ENCODE peak calls at places on chromosome 1, in four cellular contexts. One of them, this sample, is unnamed.

GRCh38 chr1:89953072-89953626 is 41.8 kb upstream of the ZNF326 start:
- DNase-seq in pancreas: no peak
- DNase-seq in prostate gland: no peak
- DNase-seq in CD8-positive, alpha-beta T cell: peak
- DNase-seq in this sample: peak

GRCh38 chr1:65535981-65536380 is 115.5 kb downstream of the LEPR start:
- DNase-seq in prostate gland: no peak
- DNase-seq in CD8-positive, alpha-beta T cell: no peak
- DNase-seq in pancreas: no peak
- DNase-seq in this sample: no peak

GRCh38 chr1:26555550-26555981 is 26.0 kb downstream of the RPS6KA1 start:
- DNase-seq in pancreas: no peak
- DNase-seq in prostate gland: no peak
- DNase-seq in CD8-positive, alpha-beta T cell: no peak
- DNase-seq in this sample: no peak

GRCh38 chr1:26923711-26924110 is 2.2 kb downstream of the NUDC start:
- DNase-seq in CD8-positive, alpha-beta T cell: no peak
- DNase-seq in pancreas: no peak
- DNase-seq in prostate gland: no peak
- DNase-seq in this sample: peak

GRCh38 chr1:108478429-108479015 is 28.4 kb downstream of the NBPF6 start:
- DNase-seq in pancreas: no peak
- DNase-seq in prostate gland: no peak
- DNase-seq in CD8-positive, alpha-beta T cell: no peak
- DNase-seq in this sample: no peak

GRCh38 chr1:180593382-180593781 is 34.6 kb downstream of the OVAAL start:
- DNase-seq in CD8-positive, alpha-beta T cell: no peak
- DNase-seq in pancreas: no peak
- DNase-seq in prostate gland: no peak
- DNase-seq in this sample: no peak

GRCh38 chr1:62508187-62508758 is 71.4 kb downstream of the USP1 start:
- DNase-seq in prostate gland: no peak
- DNase-seq in CD8-positive, alpha-beta T cell: no peak
- DNase-seq in pancreas: no peak
- DNase-seq in this sample: peak

GRCh38 chr1:84434081-84434755 is 35.9 kb downstream of the DNASE2B start:
- DNase-seq in prostate gland: no peak
- DNase-seq in pancreas: no peak
- DNase-seq in CD8-positive, alpha-beta T cell: no peak
- DNase-seq in this sample: no peak

GRCh38 chr1:66937529-66938234 is 12.9 kb downstream of the MIER1 start:
- DNase-seq in pancreas: no peak
- DNase-seq in CD8-positive, alpha-beta T cell: no peak
- DNase-seq in prostate gland: no peak
- DNase-seq in this sample: no peak

GRCh38 chr1:91404151-91405012 is at the start of gene HFM1:
- DNase-seq in prostate gland: peak
- DNase-seq in CD8-positive, alpha-beta T cell: peak
- DNase-seq in pancreas: peak
- DNase-seq in this sample: peak

GRCh38 chr1:91402023-91402422 is 2.6 kb downstream of the HFM1 start:
- DNase-seq in prostate gland: no peak
- DNase-seq in CD8-positive, alpha-beta T cell: no peak
- DNase-seq in pancreas: no peak
- DNase-seq in this sample: peak

GRCh38 chr1:91406773-91407389 is 2.2 kb upstream of the HFM1 start:
- DNase-seq in CD8-positive, alpha-beta T cell: no peak
- DNase-seq in prostate gland: no peak
- DNase-seq in pancreas: no peak
- DNase-seq in this sample: no peak
- TF ChIP-seq CTCF in CD8-positive, alpha-beta T cell: no peak
- TF ChIP-seq CTCF in prostate gland: no peak
- TF ChIP-seq CTCF in pancreas: no peak
- TF ChIP-seq CTCF in this sample: peak

DNA sequence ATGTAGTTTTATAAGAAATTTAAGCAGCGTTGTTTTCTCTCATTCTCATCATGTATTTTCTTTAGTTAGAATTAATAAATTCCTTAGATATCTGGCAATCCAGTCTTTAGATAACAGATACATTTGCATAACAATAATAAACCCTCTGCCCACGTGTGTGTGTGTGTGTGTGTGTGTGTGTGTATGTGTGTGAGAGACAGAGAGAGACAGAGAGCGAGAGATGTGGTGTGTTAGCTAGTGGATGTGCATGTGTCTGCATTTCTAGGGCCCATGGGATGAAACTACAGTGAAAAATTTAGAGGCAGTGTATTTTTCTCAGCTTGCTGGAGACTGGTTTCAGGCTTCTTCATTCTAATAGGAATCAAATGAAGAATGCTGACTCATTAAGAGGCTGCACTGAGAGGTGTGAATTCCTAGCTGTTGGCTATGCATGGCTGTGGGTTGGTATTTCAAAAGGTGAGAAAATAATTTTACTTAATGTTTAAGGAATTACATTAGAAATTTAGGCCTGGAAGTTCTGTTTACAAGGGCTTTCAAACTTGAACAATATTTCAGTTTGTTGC is 303.2 kb downstream of the LMX1A start:
- DNase-seq in prostate gland: no peak
- DNase-seq in CD8-positive, alpha-beta T cell: no peak
- DNase-seq in pancreas: no peak
- DNase-seq in this sample: no peak
- TF ChIP-seq CTCF in prostate gland: no peak
- TF ChIP-seq CTCF in CD8-positive, alpha-beta T cell: no peak
- TF ChIP-seq CTCF in pancreas: no peak
- TF ChIP-seq CTCF in this sample: no peak

DNA sequence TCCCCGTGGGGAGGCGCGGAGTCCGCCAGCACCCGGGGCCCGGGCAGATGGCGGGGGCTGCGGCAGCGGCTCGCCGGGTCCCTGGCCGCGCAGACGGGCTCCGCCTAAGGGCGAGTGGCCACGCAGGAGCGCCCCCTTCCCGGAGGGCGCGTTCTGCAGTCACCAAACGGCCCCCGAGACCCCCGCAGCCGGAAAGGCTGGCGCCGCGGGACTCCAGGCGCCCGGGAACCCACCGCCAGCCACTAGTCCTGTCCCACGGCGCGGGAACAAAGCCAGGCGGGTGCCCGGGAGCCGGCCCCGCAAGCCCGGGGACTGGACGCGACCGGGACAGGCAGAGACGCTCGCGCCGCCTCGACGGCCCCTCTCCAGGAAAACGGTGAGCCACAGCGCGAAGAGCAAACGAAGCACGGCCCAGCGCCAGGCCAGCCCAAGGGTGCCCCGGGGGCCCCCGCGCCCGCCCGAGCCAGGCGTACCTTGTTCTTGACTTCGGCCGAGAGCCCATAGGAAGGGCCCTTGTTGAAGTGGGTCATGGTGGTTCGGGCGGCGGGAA is 470 bp downstream of the CNN3 start:
- DNase-seq in CD8-positive, alpha-beta T cell: peak
- DNase-seq in prostate gland: peak
- DNase-seq in pancreas: peak
- DNase-seq in this sample: peak
- TF ChIP-seq CTCF in CD8-positive, alpha-beta T cell: no peak
- TF ChIP-seq CTCF in prostate gland: no peak
- TF ChIP-seq CTCF in pancreas: peak
- TF ChIP-seq CTCF in this sample: peak

GRCh38 chr1:157147906-157148717 is 9.9 kb upstream of the ETV3 start:
- DNase-seq in prostate gland: no peak
- DNase-seq in CD8-positive, alpha-beta T cell: no peak
- DNase-seq in pancreas: no peak
- DNase-seq in this sample: peak

GRCh38 chr1:157147037-157147436 is 8.8 kb upstream of the ETV3 start:
- DNase-seq in prostate gland: no peak
- DNase-seq in pancreas: no peak
- DNase-seq in CD8-positive, alpha-beta T cell: no peak
- DNase-seq in this sample: no peak

GRCh38 chr1:157145081-157145480 is 6.9 kb upstream of the ETV3 start:
- DNase-seq in CD8-positive, alpha-beta T cell: no peak
- DNase-seq in prostate gland: no peak
- DNase-seq in pancreas: no peak
- DNase-seq in this sample: no peak

GRCh38 chr1:157144509-157144908 is 6.3 kb upstream of the ETV3 start:
- DNase-seq in prostate gland: peak
- DNase-seq in CD8-positive, alpha-beta T cell: no peak
- DNase-seq in pancreas: no peak
- DNase-seq in this sample: no peak

GRCh38 chr1:157146244-157146643 is 8.0 kb upstream of the ETV3 start:
- DNase-seq in prostate gland: no peak
- DNase-seq in CD8-positive, alpha-beta T cell: no peak
- DNase-seq in pancreas: no peak
- DNase-seq in this sample: no peak
- TF ChIP-seq CTCF in prostate gland: no peak
- TF ChIP-seq CTCF in CD8-positive, alpha-beta T cell: no peak
- TF ChIP-seq CTCF in pancreas: no peak
- TF ChIP-seq CTCF in this sample: no peak

DNA sequence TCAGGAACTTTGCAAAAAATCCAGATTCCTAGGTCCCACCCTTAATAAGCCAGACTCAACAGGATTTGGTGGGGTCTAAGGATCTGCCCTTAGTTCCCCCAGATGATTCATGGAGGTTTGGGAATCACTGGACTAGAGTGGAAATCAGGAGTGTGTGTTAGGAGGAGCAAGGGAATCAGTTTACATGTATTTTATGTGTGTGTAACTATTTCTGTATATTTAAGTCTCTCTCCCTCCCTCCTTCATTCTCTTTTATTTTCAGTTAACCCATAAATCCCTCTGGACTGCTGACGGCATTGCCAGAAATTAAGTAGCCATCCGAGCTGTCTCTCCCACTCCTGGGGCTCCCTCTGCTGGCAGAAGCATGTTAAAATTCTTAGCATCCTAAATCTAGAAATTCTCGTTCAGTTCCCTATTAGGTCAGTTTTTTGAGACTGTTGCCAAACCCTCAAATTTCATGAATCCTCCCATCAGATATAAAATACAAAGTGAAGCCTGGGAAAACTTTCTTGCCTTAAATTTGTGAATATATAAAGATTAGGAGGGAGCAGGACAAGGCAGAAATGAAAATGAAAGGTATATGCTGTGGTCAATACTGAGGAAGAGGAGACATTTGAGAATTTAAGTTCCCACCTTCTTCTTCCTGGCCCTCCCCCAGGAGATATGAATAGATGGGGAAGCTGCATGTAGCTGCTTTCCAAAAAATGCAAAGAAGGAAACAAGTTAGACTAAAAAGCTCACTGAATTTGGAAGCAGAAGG is 11.7 kb upstream of the HSD11B1 start:
- DNase-seq in CD8-positive, alpha-beta T cell: peak
- DNase-seq in pancreas: no peak
- DNase-seq in prostate gland: peak
- DNase-seq in this sample: peak
- TF ChIP-seq CTCF in CD8-positive, alpha-beta T cell: peak
- TF ChIP-seq CTCF in pancreas: peak
- TF ChIP-seq CTCF in prostate gland: peak
- TF ChIP-seq CTCF in this sample: peak

DNA sequence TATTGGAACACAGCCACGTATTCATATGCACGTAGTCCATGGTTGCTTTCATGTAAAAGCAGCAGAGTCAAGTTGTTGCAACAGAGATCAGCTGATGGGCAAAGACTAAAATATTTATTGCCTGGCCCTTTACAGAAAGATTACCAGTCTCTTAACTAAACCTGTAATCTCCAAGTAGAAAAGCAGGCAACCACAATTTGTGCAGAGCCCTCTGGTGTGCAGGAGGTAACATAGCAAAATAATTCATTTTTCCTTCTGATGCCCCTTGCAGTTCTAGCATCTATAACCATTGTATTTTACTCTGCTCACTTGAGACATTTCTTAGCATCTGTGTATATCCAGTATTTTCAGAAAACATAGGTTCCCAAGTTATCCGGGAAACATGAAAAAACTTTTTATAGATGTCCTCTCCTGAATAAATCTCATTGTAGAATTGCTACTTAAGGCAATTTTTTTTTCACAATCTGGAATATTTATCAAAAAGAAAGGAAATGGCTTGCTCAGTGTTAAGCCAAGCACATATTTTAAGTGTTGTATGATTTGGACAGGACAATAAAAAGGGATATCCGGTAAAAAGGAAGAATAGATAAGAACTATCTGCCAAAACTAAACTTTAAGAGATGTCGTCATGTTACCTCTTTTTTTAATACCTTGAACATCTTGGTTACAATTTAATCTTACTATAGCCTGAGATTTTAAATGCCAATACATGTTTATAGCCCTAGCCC is 430.7 kb downstream of the PLPP3 start:
- DNase-seq in prostate gland: no peak
- DNase-seq in CD8-positive, alpha-beta T cell: no peak
- DNase-seq in pancreas: no peak
- DNase-seq in this sample: no peak
- TF ChIP-seq CTCF in prostate gland: no peak
- TF ChIP-seq CTCF in CD8-positive, alpha-beta T cell: no peak
- TF ChIP-seq CTCF in pancreas: no peak
- TF ChIP-seq CTCF in this sample: no peak

DNA sequence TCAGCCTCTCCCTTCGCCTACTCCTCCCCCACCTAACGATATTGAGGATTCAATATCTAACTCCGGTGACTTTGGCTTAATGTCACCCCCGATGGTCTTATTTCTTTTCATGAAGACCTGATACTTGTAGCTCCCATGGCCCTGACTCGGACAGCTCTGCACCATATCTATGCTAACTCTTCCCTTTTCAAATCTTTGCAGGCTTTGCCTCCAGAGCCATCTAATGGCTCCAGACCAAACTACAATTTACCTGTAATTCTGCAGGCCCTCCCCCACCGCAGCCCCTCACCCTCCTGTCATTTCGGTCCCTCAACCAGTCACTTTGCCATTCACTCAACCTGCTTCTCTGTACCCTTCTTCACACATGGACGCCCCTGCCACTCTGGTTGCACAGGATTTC is 7.9 kb upstream of the GSTM5 start:
- DNase-seq in CD8-positive, alpha-beta T cell: no peak
- DNase-seq in prostate gland: no peak
- DNase-seq in pancreas: no peak
- DNase-seq in this sample: no peak
- TF ChIP-seq CTCF in CD8-positive, alpha-beta T cell: no peak
- TF ChIP-seq CTCF in prostate gland: no peak
- TF ChIP-seq CTCF in pancreas: no peak
- TF ChIP-seq CTCF in this sample: no peak

DNA sequence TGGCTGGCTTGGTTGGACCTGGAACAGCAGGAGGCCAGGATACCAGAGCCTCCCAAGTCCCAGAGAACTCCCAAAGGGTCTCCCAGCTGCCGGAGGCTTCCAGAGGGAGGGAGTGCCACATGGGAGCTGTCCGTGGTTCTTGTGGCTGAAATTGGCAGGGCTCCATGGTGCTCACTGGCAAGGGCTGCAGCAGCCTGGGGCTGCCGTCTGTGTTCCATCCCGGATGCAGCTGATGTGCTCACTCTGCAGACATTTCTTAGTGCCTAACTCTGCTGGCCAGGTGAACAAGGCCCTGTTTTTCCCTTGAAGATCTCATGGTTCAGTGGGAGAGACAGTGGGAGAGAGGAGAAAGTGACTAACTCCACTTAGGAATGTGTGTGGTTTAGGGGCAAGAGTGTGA is 261.1 kb downstream of the CAMTA1 start:
- DNase-seq in pancreas: no peak
- DNase-seq in prostate gland: no peak
- DNase-seq in CD8-positive, alpha-beta T cell: no peak
- DNase-seq in this sample: peak
- TF ChIP-seq CTCF in pancreas: no peak
- TF ChIP-seq CTCF in prostate gland: no peak
- TF ChIP-seq CTCF in CD8-positive, alpha-beta T cell: no peak
- TF ChIP-seq CTCF in this sample: no peak